ENCODE peak calls at places on chromosome 17, in four cellular contexts. W, D, A and M are unnamed samples.

GRCh38 chr17:17757944-17758343 is 76.7 kb downstream of the RAI1 start:
- DNase-seq in W (no peak), A (no peak), D (no peak), M (peak; percentile 78)

GRCh38 chr17:28900986-28901726 is 1.7 kb downstream of the DHRS13 start:
- DNase-seq in W (no peak), A (no peak), D (no peak), M (no peak)

GRCh38 chr17:72008236-72008874 is 112.5 kb upstream of the SOX9 start:
- DNase-seq in D (no peak), A (no peak), W (no peak), M (no peak)

GRCh38 chr17:77770331-77771105 is 188.0 kb upstream of the TNRC6C start:
- DNase-seq in A (peak; percentile 58), D (no peak), W (no peak), M (no peak)

GRCh38 chr17:77194179-77194578 is 53.4 kb downstream of the SEC14L1 start:
- DNase-seq in W (no peak), D (no peak), A (no peak), M (no peak)

GRCh38 chr17:40993084-40993483 is 880 bp downstream of the KRTAP3-3 start:
- DNase-seq in A (no peak), D (no peak), W (no peak), M (no peak)

GRCh38 chr17:74497471-74497870 is 31.0 kb downstream of the CD300A start:
- DNase-seq in A (no peak), W (no peak), D (no peak), M (no peak)

GRCh38 chr17:77438241-77439204 is 297.8 kb downstream of the SEC14L1 start:
- DNase-seq in D (no peak), W (no peak), A (no peak), M (no peak)

GRCh38 chr17:67605259-67605912 is 112.3 kb upstream of the NOL11 start:
- DNase-seq in A (no peak), W (no peak), D (no peak), M (no peak)

GRCh38 chr17:55756689-55757088 is 5.8 kb downstream of the PCTP start:
- DNase-seq in A (no peak), W (no peak), D (no peak), M (no peak)

GRCh38 chr17:71902931-71903506 is 217.8 kb upstream of the SOX9 start:
- DNase-seq in D (no peak), W (no peak), A (no peak), M (no peak)

GRCh38 chr17:45345554-45346254 is 28.9 kb upstream of the MAP3K14 start:
- DNase-seq in D (no peak), W (no peak), A (peak; percentile 69), M (no peak)

GRCh38 chr17:39719966-39720365 is 10.4 kb downstream of the MIEN1 start:
- DNase-seq in W (no peak), D (no peak), A (no peak), M (no peak)

GRCh38 chr17:60926466-60927183 is 249.0 kb downstream of the BCAS3 start:
- DNase-seq in D (no peak), W (no peak), A (peak; percentile 22), M (no peak)

GRCh38 chr17:79543566-79543965 is 67.3 kb downstream of the RBFOX3 start:
- DNase-seq in W (no peak), A (no peak), D (no peak), M (no peak)

GRCh38 chr17:3794890-3795757 is 5.9 kb downstream of the ITGAE start:
- DNase-seq in A (peak; percentile 25), D (no peak), W (no peak), M (no peak)

GRCh38 chr17:65684631-65685030 is 123.2 kb upstream of the AXIN2 start:
- DNase-seq in A (peak; percentile 7), D (no peak), W (no peak), M (no peak)

GRCh38 chr17:44438634-44439033 is 49.2 kb upstream of the ITGA2B start:
- DNase-seq in W (peak; percentile 11), A (no peak), D (no peak), M (no peak)

GRCh38 chr17:35023538-35023937 is 40.0 kb downstream of the RFFL start:
- DNase-seq in A (peak; percentile 32), W (no peak), D (no peak), M (no peak)

GRCh38 chr17:51819820-51820219 is 338.7 kb downstream of the CA10 start:
- DNase-seq in D (no peak), W (no peak), A (no peak), M (no peak)

GRCh38 chr17:15263206-15263579 is 1.9 kb downstream of the PMP22 start:
- DNase-seq in D (no peak), W (peak; percentile 55), A (peak; percentile 80), M (peak; percentile 17)

GRCh38 chr17:64661981-64662773 is at the start of gene SMURF2:
- DNase-seq in W (peak; percentile 81), A (peak; percentile 80), D (peak; percentile 54), M (peak; percentile 63)

GRCh38 chr17:2244545-2245525 is 58.8 kb downstream of the SMG6 start:
- DNase-seq in W (peak; percentile 86), D (peak; percentile 29), A (peak; percentile 94), M (peak; percentile 45)

GRCh38 chr17:64420143-64420670 is 28.7 kb upstream of the MILR1 start:
- DNase-seq in W (peak; percentile 30), A (peak; percentile 85), D (no peak), M (peak; percentile 38)

GRCh38 chr17:73827627-73828241 is 183.5 kb upstream of the SDK2 start:
- DNase-seq in A (no peak), W (no peak), D (no peak), M (no peak)

GRCh38 chr17:8739104-8739503 is 5.5 kb downstream of the CCDC42 start:
- DNase-seq in A (no peak), W (no peak), D (no peak), M (no peak)

GRCh38 chr17:9828296-9829059 is 2.8 kb downstream of the GLP2R start:
- DNase-seq in W (no peak), D (no peak), A (peak; percentile 22), M (no peak)

GRCh38 chr17:19021622-19022083 is 17.1 kb upstream of the FAM83G start:
- DNase-seq in W (peak; percentile 54), D (no peak), A (no peak), M (no peak)

GRCh38 chr17:47694018-47694817 is at the start of gene TBKBP1:
- DNase-seq in A (peak; percentile 73), W (peak; percentile 87), D (peak; percentile 85), M (peak; percentile 26)

GRCh38 chr17:59366040-59366757 is 34.7 kb downstream of the YPEL2 start:
- DNase-seq in W (no peak), A (peak; percentile 74), D (no peak), M (no peak)

GRCh38 chr17:60383379-60383778 is 8.6 kb downstream of the USP32 start:
- DNase-seq in A (no peak), D (no peak), W (no peak), M (peak; percentile 19)

GRCh38 chr17:35046740-35047283 is 16.7 kb downstream of the RFFL start:
- DNase-seq in W (no peak), D (no peak), A (no peak), M (no peak)

GRCh38 chr17:73293480-73293911 is 18.3 kb downstream of the CDC42EP4 start:
- DNase-seq in A (peak; percentile 91), W (no peak), D (no peak), M (no peak)

GRCh38 chr17:17043668-17044226 is 1.5 kb downstream of the MPRIP start:
- DNase-seq in A (peak; percentile 53), W (no peak), D (no peak), M (no peak)

GRCh38 chr17:62644487-62645173 is 17.2 kb downstream of the MRC2 start:
- DNase-seq in D (no peak), A (no peak), W (no peak), M (no peak)

GRCh38 chr17:41869426-41869825 is 4.2 kb upstream of the KLHL11 start:
- DNase-seq in D (no peak), W (no peak), A (no peak), M (no peak)

GRCh38 chr17:44522883-44523671 is 19.9 kb upstream of the GPATCH8 start:
- DNase-seq in D (peak; percentile 60), W (peak; percentile 77), A (peak; percentile 58), M (no peak)